ENCODE peak calls at places on chromosomes 1 and 21, in seven cellular contexts. O is HCT116, K is GM12865, S is AG09309, L is pancreas, T is brain microvascular endothelial cell, P is IMR-90. I is an unnamed sample.

GRCh38 chr1:13807213-13807612 is 107.2 kb downstream of the PRDM2 start:
- DNase-seq in O (peak), K (peak), S (no peak), L (no peak), T (peak), P (no peak), I (no peak)

GRCh38 chr1:232873412-232873811 is 68.2 kb downstream of the MAP10 start:
- DNase-seq in O (no peak), K (no peak), S (no peak), L (no peak), T (no peak), P (no peak), I (no peak)

GRCh38 chr21:42651515-42652401 is 1.7 kb upstream of the PDE9A start:
- DNase-seq in O (no peak), K (no peak), S (no peak), L (no peak), T (no peak), P (no peak), I (no peak)

GRCh38 chr21:32256873-32257620 is 21.8 kb downstream of the MIS18A start:
- DNase-seq in O (no peak), K (peak), S (peak), L (peak), T (peak), P (peak), I (no peak)

GRCh38 chr1:211515090-211516023 is 23.4 kb upstream of the RD3 start:
- DNase-seq in O (peak), K (peak), S (no peak), L (peak), T (peak), P (peak), I (peak)

GRCh38 chr1:236142358-236143103 is at the start of gene GPR137B:
- DNase-seq in O (no peak), K (peak), S (no peak), L (peak), T (peak), P (peak), I (peak)

GRCh38 chr1:211935448-211935970 is 99.8 kb downstream of the INTS7 start:
- DNase-seq in O (no peak), K (peak), S (no peak), L (no peak), T (no peak), P (no peak), I (no peak)

GRCh38 chr1:54976747-54977146 is 3.7 kb upstream of the TMEM61 start:
- DNase-seq in O (no peak), K (no peak), S (no peak), L (no peak), T (no peak), P (no peak), I (no peak)

GRCh38 chr1:5428391-5428790 is 563.8 kb downstream of the NPHP4 start:
- DNase-seq in O (no peak), K (no peak), S (no peak), L (no peak), T (no peak), P (no peak), I (no peak)

GRCh38 chr1:159924791-159925712 is at the start of gene TAGLN2:
- DNase-seq in O (peak), K (peak), S (peak), L (peak), T (peak), P (peak), I (peak)

GRCh38 chr1:183124259-183124658 is 61.8 kb upstream of the LAMC2 start:
- DNase-seq in O (no peak), K (peak), S (no peak), L (no peak), T (no peak), P (no peak), I (no peak)

GRCh38 chr1:149917590-149918144 is at the start of gene SV2A:
- DNase-seq in O (no peak), K (no peak), S (no peak), L (no peak), T (no peak), P (peak), I (no peak)

GRCh38 chr1:198234511-198235251 is 77.9 kb downstream of the NEK7 start:
- DNase-seq in O (no peak), K (no peak), S (no peak), L (no peak), T (peak), P (peak), I (no peak)

GRCh38 chr1:236692128-236692527 is 5.8 kb downstream of the ACTN2 start:
- DNase-seq in O (no peak), K (no peak), S (no peak), L (no peak), T (no peak), P (no peak), I (no peak)

GRCh38 chr1:20735581-20736111 is 3.1 kb upstream of the SH2D5 start:
- DNase-seq in O (no peak), K (no peak), S (no peak), L (no peak), T (no peak), P (peak), I (no peak)

DNA sequence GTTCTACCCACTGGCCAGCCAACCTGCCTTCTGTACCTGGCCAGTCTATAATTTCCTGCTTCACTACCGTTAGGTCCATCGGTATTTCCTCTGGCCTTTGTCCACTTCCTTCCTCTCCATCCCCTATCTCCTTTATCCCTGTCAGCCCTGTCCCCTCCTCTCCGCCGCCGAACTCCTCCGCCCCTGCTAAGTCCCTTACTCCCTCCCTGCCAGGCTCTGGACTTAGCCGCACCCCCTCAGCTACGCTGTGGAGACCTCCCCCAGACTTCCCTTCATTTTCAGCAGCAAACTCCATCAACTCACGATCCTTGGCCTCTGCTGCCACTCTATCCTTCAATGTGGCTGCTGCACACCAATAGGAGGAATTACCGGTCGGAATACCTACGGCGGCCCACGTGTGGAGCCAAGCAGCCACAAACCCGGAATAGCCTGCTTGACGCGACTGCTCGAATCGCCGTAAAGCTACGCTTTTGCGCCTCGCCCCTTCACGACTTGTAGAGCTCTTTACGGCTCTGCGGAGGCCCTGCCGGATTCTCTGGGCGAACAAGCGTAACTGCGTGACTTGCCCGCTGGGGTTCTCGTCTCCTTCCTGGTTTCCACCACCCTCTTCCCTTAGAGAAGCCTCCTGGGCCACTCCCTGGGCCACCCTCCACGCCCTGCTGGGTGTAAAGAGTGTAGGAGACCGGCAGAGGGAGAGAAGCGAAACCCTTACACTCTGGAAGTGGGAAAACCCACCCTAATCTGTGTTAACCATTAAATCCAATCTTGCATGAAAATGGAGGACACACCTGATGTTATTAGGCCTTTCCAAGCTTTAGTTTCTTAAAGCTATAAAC is at the start of gene ZNHIT6:
- DNase-seq in O (peak), K (peak), S (peak), L (peak), T (peak), P (peak), I (peak)
- TF ChIP-seq CTCF in O (peak), K (peak), S (peak), L (no peak), T (peak), P (peak), I (no peak)

GRCh38 chr1:25199876-25200620 is 32.3 kb downstream of the SYF2 start:
- DNase-seq in O (no peak), K (no peak), S (no peak), L (no peak), T (no peak), P (no peak), I (no peak)

GRCh38 chr1:25197235-25197930 is 34.9 kb downstream of the SYF2 start:
- DNase-seq in O (no peak), K (no peak), S (no peak), L (no peak), T (no peak), P (no peak), I (no peak)

GRCh38 chr1:25196830-25197229 is 35.5 kb downstream of the SYF2 start:
- DNase-seq in O (no peak), K (no peak), S (no peak), L (no peak), T (no peak), P (no peak), I (no peak)

GRCh38 chr1:25197982-25198681 is 34.2 kb downstream of the SYF2 start:
- DNase-seq in O (no peak), K (no peak), S (no peak), L (no peak), T (no peak), P (no peak), I (no peak)

DNA sequence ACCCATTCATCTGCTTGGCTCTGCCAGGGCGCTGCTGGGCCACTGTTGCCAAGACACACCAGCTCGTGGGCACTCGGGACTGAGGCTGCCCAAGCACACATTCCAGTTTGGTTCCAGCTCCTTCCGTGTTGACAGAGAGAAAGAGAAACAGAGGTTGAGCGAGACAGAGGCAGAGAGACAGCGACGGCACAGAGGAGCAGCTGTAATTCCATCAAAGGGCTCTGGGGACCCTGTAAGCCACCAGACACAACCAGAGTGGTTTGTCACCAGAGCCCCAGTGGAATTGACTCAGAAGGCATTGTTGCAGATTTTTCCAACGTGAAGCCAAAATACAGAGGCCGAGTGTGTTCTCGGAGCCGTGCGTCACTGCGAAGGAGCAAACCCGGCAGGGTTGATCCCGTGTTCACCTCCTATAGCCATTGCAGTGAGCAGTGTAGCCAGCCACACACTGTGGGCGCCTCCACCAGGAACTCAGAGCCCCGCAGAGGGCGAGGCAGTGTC is 33.5 kb downstream of the SYF2 start:
- DNase-seq in O (no peak), K (peak), S (no peak), L (peak), T (peak), P (no peak), I (no peak)
- TF ChIP-seq CTCF in O (no peak), K (peak), S (no peak), L (no peak), T (no peak), P (no peak), I (no peak)

DNA sequence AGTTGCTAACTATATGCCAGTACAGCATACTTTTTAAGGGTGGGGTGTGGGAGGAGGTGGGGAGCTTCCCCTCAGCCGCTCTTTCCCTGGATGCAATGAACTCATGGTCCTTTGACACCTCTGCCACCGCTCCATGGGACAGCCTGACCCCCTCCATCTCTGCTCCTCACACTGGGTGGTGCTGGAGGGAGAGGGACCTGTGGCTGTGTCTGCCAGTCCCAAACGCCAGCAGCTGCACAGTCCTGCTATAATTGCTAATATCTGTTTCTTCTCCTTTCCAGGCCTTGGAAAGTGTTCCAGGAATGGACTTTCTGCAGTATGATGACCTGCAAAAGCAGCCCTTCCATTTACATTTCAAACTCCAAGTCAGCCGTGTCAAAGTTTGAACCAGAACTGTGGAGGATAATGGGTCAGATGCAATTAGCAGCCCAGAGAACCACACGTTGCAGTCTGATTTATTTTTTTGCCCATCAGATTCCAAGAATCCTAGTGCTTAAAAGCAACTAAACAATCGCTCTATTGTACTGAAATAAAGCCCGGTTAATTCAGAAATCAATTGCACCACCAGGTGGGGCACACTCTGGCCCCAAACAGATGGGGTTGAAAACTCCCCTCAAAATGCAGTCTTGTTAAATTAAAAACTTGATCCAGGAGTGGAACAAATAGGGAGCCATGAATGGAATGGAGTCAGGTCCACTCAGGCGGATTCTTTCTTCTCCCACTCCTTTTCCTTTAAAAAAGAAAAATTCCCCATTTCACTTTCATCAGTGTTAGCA is 160.6 kb upstream of the LMO4 start:
- DNase-seq in O (no peak), K (no peak), S (no peak), L (no peak), T (no peak), P (no peak), I (no peak)
- TF ChIP-seq CTCF in O (peak), K (no peak), S (no peak), L (no peak), T (peak), P (no peak), I (no peak)

GRCh38 chr1:115040501-115040900 is 10.9 kb downstream of the TSHB start:
- DNase-seq in O (no peak), K (no peak), S (no peak), L (no peak), T (no peak), P (no peak), I (no peak)
- TF ChIP-seq CTCF in O (peak), K (no peak), S (peak), L (no peak), T (peak), P (no peak), I (no peak)

GRCh38 chr1:30765610-30766434 is 8.2 kb upstream of the LAPTM5 start:
- DNase-seq in O (no peak), K (peak), S (no peak), L (no peak), T (no peak), P (no peak), I (no peak)

GRCh38 chr1:30763654-30764248 is 6.2 kb upstream of the LAPTM5 start:
- DNase-seq in O (no peak), K (no peak), S (no peak), L (no peak), T (peak), P (peak), I (no peak)

GRCh38 chr1:30764939-30765582 is 7.5 kb upstream of the LAPTM5 start:
- DNase-seq in O (no peak), K (peak), S (no peak), L (no peak), T (no peak), P (no peak), I (no peak)

GRCh38 chr1:30762931-30763653 is 5.5 kb upstream of the LAPTM5 start:
- DNase-seq in O (no peak), K (no peak), S (no peak), L (no peak), T (no peak), P (no peak), I (no peak)

DNA sequence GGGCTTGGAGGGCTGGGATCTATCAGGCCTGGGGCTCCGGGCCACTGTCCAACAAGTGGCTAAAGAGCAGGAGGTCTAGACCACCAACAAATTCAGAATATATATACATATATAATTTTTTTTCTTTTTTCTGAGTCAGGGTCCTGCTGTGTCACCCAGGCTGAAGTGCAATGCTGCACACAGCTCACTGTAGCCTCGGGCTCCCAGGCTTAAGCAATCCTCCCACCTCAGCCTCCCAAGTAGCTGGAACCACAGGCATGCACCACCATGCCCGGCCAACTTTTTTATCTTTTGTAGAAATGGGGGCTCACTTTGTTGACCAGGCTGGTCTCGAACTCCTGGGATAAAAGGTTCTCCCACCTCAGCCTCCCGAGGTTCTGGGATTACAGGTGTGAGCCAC is 6.8 kb upstream of the LAPTM5 start:
- DNase-seq in O (no peak), K (no peak), S (no peak), L (no peak), T (no peak), P (no peak), I (no peak)
- TF ChIP-seq CTCF in O (no peak), K (no peak), S (no peak), L (no peak), T (no peak), P (no peak), I (no peak)

GRCh38 chr1:170583186-170583585 is 51.2 kb downstream of the GORAB start:
- DNase-seq in O (no peak), K (no peak), S (no peak), L (no peak), T (no peak), P (no peak), I (no peak)
- TF ChIP-seq CTCF in O (no peak), K (no peak), S (no peak), L (no peak), T (no peak), P (no peak), I (no peak)